ENCODE peak calls at places on chromosomes 2 and 18, in six cellular contexts. I is hepatocyte, T is SK-N-SH, E is GM23248, O is mucosa of descending colon, Q is tibial artery. V is an unnamed sample. For H3K4me1 and H3K36me3, the result is how much of the 10 kb centered on the place peaks cover.

GRCh38 chr2:180980185-180980942 is at the start of gene UBE2E3:
- DNase-seq in I (peak), T (peak), E (peak), O (peak), Q (peak), V (peak)

GRCh38 chr18:36127866-36128845 is 984 bp downstream of the SLC39A6 start:
- DNase-seq in I (peak), T (peak), E (peak), O (peak), Q (peak), V (no peak)

GRCh38 chr2:61421611-61422010 is 49.3 kb downstream of the USP34 start:
- DNase-seq in I (no peak), T (no peak), E (no peak), O (no peak), Q (no peak), V (peak)

GRCh38 chr2:161124186-161124585 is 36.0 kb upstream of the TANK start:
- DNase-seq in I (no peak), T (no peak), E (no peak), O (no peak), Q (no peak), V (no peak)

GRCh38 chr2:222424281-222424728 is at the start of gene SGPP2:
- DNase-seq in I (peak), T (no peak), E (no peak), O (peak), Q (no peak), V (no peak)

GRCh38 chr2:46873632-46874068 is 42.0 kb downstream of the MCFD2 start:
- DNase-seq in I (peak), T (peak), E (peak), O (no peak), Q (peak), V (no peak)

GRCh38 chr2:20050104-20050711 is 1.2 kb downstream of the LAPTM4A start:
- DNase-seq in I (peak), T (peak), E (peak), O (no peak), Q (no peak), V (peak)

GRCh38 chr2:19264847-19265246 is 93.6 kb downstream of the OSR1 start:
- DNase-seq in I (no peak), T (no peak), E (no peak), O (no peak), Q (no peak), V (no peak)

GRCh38 chr2:47569658-47570398 is 166.9 kb downstream of the MSH2 start:
- DNase-seq in I (peak), T (peak), E (peak), O (no peak), Q (no peak), V (no peak)

GRCh38 chr2:33205693-33206434 is 259.1 kb downstream of the LTBP1 start:
- DNase-seq in I (no peak), T (no peak), E (no peak), O (no peak), Q (no peak), V (no peak)

GRCh38 chr2:15166878-15167277 is 394.3 kb downstream of the NBAS start:
- DNase-seq in I (no peak), T (no peak), E (no peak), O (no peak), Q (no peak), V (no peak)

GRCh38 chr2:159614534-159615186 is 1.7 kb downstream of the BAZ2B start:
- DNase-seq in I (no peak), T (no peak), E (peak), O (no peak), Q (no peak), V (no peak)

GRCh38 chr2:159615187-159615935 is 987 bp downstream of the BAZ2B start:
- DNase-seq in I (peak), T (peak), E (peak), O (peak), Q (peak), V (peak)

GRCh38 chr2:159613515-159614336 is 2.6 kb downstream of the BAZ2B start:
- DNase-seq in I (peak), T (no peak), E (peak), O (no peak), Q (no peak), V (no peak)

GRCh38 chr2:159609933-159610523 is 6.3 kb downstream of the BAZ2B start:
- DNase-seq in I (no peak), T (no peak), E (no peak), O (no peak), Q (no peak), V (no peak)

DNA sequence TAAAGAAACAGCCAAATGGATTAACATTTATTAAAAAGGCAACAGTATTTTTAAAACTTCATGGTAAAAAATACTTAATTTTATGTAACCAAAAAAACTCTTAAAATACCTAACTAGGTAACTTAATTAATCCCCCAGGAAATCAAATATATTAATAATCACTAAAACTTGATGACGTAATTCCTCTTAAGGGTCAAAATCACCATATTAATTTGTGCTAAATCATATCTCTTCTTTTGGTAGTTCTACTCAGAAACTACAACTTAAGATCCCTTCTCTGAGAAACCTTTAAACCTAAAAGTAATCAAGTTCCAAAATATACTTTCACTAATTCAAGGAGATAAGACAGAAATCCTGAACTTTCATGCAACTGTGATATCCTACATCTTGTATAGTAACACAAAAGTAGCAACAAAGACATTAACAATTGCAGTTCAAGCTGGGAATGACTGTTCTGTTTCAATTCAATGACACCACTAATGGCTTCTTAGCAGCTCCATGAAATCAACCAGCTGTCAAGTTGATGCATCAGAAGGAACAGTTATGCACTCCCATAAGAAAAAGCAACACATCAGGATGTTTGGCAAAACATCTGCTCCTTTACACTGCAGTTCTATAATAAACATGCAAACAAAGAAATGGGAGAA is 4.0 kb downstream of the BAZ2B start:
- DNase-seq in I (no peak), T (peak), E (peak), O (no peak), Q (no peak), V (no peak)
- H3K4me3 ChIP-seq in I (peak), T (peak), E (peak), O (no peak), Q (no peak), V (no peak)

GRCh38 chr2:218878486-218878885 is 2.2 kb upstream of the WNT10A start:
- DNase-seq in I (no peak), T (no peak), E (no peak), O (peak), Q (no peak), V (no peak)
- H3K4me1 ChIP-seq in I (under half), T (under half), E (under half), O (under half), Q (under half), V (half or more)

GRCh38 chr2:96271995-96272394 is 6.0 kb downstream of the CIAO1 start:
- DNase-seq in I (no peak), T (no peak), E (no peak), O (no peak), Q (no peak), V (no peak)
- H3K36me3 ChIP-seq in I (under half), T (half or more), E (under half), O (under half), Q (half or more), V (under half)

GRCh38 chr2:8480936-8481335 is 200.9 kb upstream of the ID2 start:
- DNase-seq in I (no peak), T (no peak), E (no peak), O (no peak), Q (no peak), V (no peak)
- H3K4me3 ChIP-seq in I (no peak), T (no peak), E (no peak), O (no peak), Q (no peak), V (no peak)

GRCh38 chr2:95283562-95283961 is 9.3 kb downstream of the PROM2 start:
- DNase-seq in I (no peak), T (no peak), E (no peak), O (no peak), Q (no peak), V (no peak)
- H3K4me1 ChIP-seq in I (under half), T (under half), E (under half), O (under half), Q (under half), V (under half)

DNA sequence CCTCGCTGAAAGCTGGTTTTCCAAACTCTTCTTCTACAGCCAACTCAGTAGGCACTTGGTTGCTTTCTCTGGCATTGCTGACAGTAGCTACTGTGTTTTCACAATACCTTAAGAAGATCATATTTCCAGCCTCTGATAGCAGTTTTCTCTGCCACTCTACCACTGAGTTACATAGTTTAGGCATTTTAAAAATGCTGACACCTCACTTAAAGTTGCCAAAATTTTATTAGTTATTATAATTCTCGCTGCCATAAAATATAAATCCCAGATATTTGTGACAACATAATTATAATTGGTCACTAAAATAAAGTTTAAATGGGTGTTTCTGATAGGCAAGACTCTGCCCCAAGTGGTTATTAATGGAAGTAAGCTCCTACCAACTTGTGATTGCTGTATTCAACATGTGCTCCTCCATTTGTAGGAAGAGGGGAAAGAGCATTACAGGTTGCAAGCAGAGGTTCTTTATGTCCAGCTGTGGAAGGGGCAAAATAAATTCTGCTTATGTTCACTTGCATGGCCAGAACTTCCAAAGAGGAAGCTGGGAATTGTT is 1202.8 kb downstream of the CNTNAP5 start:
- DNase-seq in I (no peak), T (peak), E (no peak), O (no peak), Q (no peak), V (no peak)
- H3K36me3 ChIP-seq in I (under half), T (under half), E (under half), O (under half), Q (under half), V (under half)

GRCh38 chr18:43108882-43109281 is 6.6 kb downstream of the RIT2 start:
- DNase-seq in I (no peak), T (no peak), E (no peak), O (no peak), Q (no peak), V (no peak)
- H3K4me3 ChIP-seq in I (no peak), T (no peak), E (no peak), O (no peak), Q (no peak), V (no peak)

GRCh38 chr2:26245231-26245732 is 543 bp downstream of the HADHB start:
- DNase-seq in I (peak), T (peak), E (peak), O (no peak), Q (no peak), V (peak)

GRCh38 chr2:26245810-26246209 is 1.1 kb downstream of the HADHB start:
- DNase-seq in I (no peak), T (no peak), E (peak), O (no peak), Q (no peak), V (no peak)

GRCh38 chr2:26251893-26252292 is 7.2 kb downstream of the HADHB start:
- DNase-seq in I (no peak), T (no peak), E (peak), O (no peak), Q (no peak), V (no peak)

GRCh38 chr2:26246818-26247217 is 2.1 kb downstream of the HADHB start:
- DNase-seq in I (no peak), T (no peak), E (peak), O (no peak), Q (no peak), V (no peak)

GRCh38 chr2:26249625-26250024 is 4.9 kb downstream of the HADHB start:
- DNase-seq in I (no peak), T (no peak), E (no peak), O (no peak), Q (no peak), V (no peak)
- H3K4me1 ChIP-seq in I (under half), T (under half), E (under half), O (under half), Q (under half), V (under half)

DNA sequence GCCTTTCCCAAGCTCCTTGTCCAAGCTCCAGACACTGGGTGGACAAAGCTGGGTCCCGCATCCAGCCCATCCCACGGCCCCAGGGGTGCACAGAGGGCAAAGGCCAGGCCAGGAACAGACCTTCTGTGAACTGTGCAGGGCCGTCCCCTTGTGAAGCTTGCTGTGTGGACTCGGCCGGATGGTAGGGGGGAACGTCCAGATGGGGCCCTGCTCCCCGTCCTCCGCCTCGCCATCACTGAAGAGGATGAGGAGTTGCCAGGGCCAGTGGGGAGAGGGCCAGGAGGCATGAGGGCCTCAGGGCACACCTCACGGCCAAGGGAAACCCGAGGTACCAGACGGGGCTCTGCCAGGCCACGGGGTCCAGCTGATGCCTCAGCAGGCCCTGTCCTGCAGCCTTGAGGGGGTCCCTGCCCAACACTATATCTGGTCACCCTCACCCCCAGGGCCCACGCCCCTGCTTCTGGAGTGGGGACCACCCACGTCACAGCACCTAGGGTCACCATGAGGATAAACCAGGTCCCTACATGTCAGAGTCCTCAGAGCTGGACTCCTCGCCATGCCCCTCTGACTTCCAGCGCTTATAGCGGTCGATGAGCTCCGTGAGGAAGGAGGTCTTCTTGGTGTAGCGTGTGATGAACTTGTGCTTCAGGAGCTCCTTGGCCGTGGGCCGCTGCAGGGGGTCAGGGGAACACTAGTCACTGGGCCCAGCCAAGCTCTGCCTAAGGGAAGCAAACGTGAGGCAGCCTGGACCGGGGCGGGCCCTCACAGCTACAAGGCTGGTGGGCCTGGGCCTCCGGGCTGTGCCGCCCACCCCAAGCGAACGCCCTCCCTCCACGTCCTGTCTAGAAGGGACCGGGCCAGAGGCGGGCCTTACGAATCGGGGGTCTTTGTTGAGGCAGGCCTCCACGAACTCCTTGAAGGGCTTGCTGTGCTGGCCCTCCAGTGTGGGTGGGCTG is 10.0 kb downstream of the STK25 start:
- DNase-seq in I (no peak), T (no peak), E (no peak), O (no peak), Q (no peak), V (no peak)
- H3K36me3 ChIP-seq in I (under half), T (under half), E (under half), O (under half), Q (half or more), V (under half)

GRCh38 chr2:12721571-12722444 is 5.1 kb downstream of the TRIB2 start:
- DNase-seq in I (no peak), T (no peak), E (no peak), O (no peak), Q (no peak), V (no peak)
- H3K4me3 ChIP-seq in I (no peak), T (peak), E (peak), O (no peak), Q (peak), V (no peak)

V was measured in CD8-positive, alpha-beta T cell.